ENCODE peak calls at places on chromosomes 7 and 10, in eight cellular contexts. O is naive thymus-derived CD4-positive, alpha-beta T cell; B is right cardiac atrium; X is upper lobe of right lung; U is cardiac fibroblast; C is tibial nerve; T is hepatocyte; N is CD8-positive, alpha-beta T cell. Z is an unnamed sample.

GRCh38 chr10:112393341-112393740 is 19.4 kb downstream of the ACSL5 start:
- DNase-seq in O (no peak), B (no peak), X (no peak), U (no peak), C (no peak), T (no peak), N (no peak), Z (no peak)

GRCh38 chr7:80232969-80233724 is 98.5 kb downstream of the GNAI1 start:
- DNase-seq in O (no peak), B (no peak), X (no peak), U (no peak), C (no peak), T (no peak), N (no peak), Z (no peak)

GRCh38 chr10:71835671-71836593 is 15.1 kb downstream of the PSAP start:
- DNase-seq in O (no peak), B (peak), X (no peak), U (peak), C (peak), T (peak), N (no peak), Z (peak)

GRCh38 chr7:13028036-13028730 is 340.8 kb downstream of the ARL4A start:
- DNase-seq in O (no peak), B (no peak), X (no peak), U (peak), C (no peak), T (no peak), N (no peak), Z (no peak)

GRCh38 chr10:43598447-43598846 is 7.8 kb upstream of the ZNF485 start:
- DNase-seq in O (no peak), B (no peak), X (no peak), U (peak), C (no peak), T (peak), N (no peak), Z (peak)

GRCh38 chr10:36608251-36608650 is 517.1 kb upstream of the ANKRD30A start:
- DNase-seq in O (no peak), B (no peak), X (no peak), U (peak), C (no peak), T (no peak), N (no peak), Z (no peak)

GRCh38 chr7:99036531-99037175 is 107.3 kb downstream of the SMURF1 start:
- DNase-seq in O (no peak), B (peak), X (no peak), U (peak), C (no peak), T (peak), N (no peak), Z (peak)

GRCh38 chr10:3783721-3784432 is 1.1 kb downstream of the KLF6 start:
- DNase-seq in O (peak), B (peak), X (no peak), U (peak), C (peak), T (peak), N (peak), Z (peak)

GRCh38 chr7:138875794-138876193 is 77.8 kb upstream of the ATP6V0A4 start:
- DNase-seq in O (peak), B (no peak), X (no peak), U (peak), C (no peak), T (no peak), N (peak), Z (peak)

GRCh38 chr10:77417806-77418205 is 219.8 kb downstream of the KCNMA1 start:
- DNase-seq in O (no peak), B (peak), X (no peak), U (no peak), C (no peak), T (no peak), N (no peak), Z (no peak)

GRCh38 chr10:26770069-26770468 is 72.6 kb downstream of the PDSS1 start:
- DNase-seq in O (no peak), B (no peak), X (no peak), U (no peak), C (no peak), T (no peak), N (no peak), Z (no peak)

GRCh38 chr10:70960316-70960715 is 72.0 kb upstream of the PCBD1 start:
- DNase-seq in O (no peak), B (no peak), X (no peak), U (no peak), C (no peak), T (no peak), N (no peak), Z (no peak)

GRCh38 chr7:121499526-121500123 is 103.5 kb upstream of the FAM3C start:
- DNase-seq in O (no peak), B (no peak), X (no peak), U (no peak), C (no peak), T (no peak), N (no peak), Z (no peak)

GRCh38 chr10:68471063-68471585 is 649 bp downstream of the DNA2 start:
- DNase-seq in O (no peak), B (no peak), X (no peak), U (no peak), C (no peak), T (no peak), N (no peak), Z (no peak)

GRCh38 chr7:123979876-123980275 is 53.0 kb downstream of the TMEM229A start:
- DNase-seq in O (no peak), B (no peak), X (no peak), U (peak), C (no peak), T (peak), N (no peak), Z (no peak)

GRCh38 chr7:90238583-90238982 is 6.4 kb upstream of the CFAP69 start:
- DNase-seq in O (no peak), B (no peak), X (no peak), U (no peak), C (no peak), T (no peak), N (no peak), Z (no peak)

GRCh38 chr10:122181901-122182799 is 88.9 kb upstream of the BTBD16 start:
- DNase-seq in O (no peak), B (no peak), X (no peak), U (peak), C (no peak), T (no peak), N (no peak), Z (peak)

GRCh38 chr7:112529486-112529885 is 48.7 kb downstream of the LSMEM1 start:
- DNase-seq in O (no peak), B (no peak), X (no peak), U (no peak), C (no peak), T (no peak), N (no peak), Z (peak)

GRCh38 chr10:125392140-125392539 is 231.8 kb upstream of the CTBP2 start:
- DNase-seq in O (no peak), B (no peak), X (no peak), U (no peak), C (no peak), T (no peak), N (no peak), Z (no peak)

GRCh38 chr10:129870926-129871660 is 93.0 kb downstream of the EBF3 start:
- DNase-seq in O (no peak), B (no peak), X (no peak), U (no peak), C (no peak), T (no peak), N (no peak), Z (peak)

GRCh38 chr10:538895-539294 is 150.6 kb downstream of the DIP2C start:
- DNase-seq in O (no peak), B (no peak), X (no peak), U (peak), C (no peak), T (no peak), N (no peak), Z (peak)

GRCh38 chr7:116805100-116805544 is 57.3 kb upstream of the CAPZA2 start:
- DNase-seq in O (no peak), B (no peak), X (no peak), U (peak), C (no peak), T (peak), N (no peak), Z (no peak)

GRCh38 chr10:95569368-95569767 is 8.2 kb upstream of the SORBS1 start:
- DNase-seq in O (no peak), B (no peak), X (no peak), U (peak), C (no peak), T (no peak), N (no peak), Z (no peak)

GRCh38 chr10:97916586-97916985 is 66.9 kb downstream of the GOLGA7B start:
- DNase-seq in O (no peak), B (no peak), X (no peak), U (peak), C (no peak), T (no peak), N (no peak), Z (peak)

GRCh38 chr10:69335063-69335587 is 56.8 kb downstream of the HK1 start:
- DNase-seq in O (no peak), B (peak), X (peak), U (peak), C (no peak), T (no peak), N (no peak), Z (no peak)

GRCh38 chr10:30439931-30440330 is 5.9 kb downstream of the MAP3K8 start:
- DNase-seq in O (no peak), B (no peak), X (no peak), U (no peak), C (no peak), T (no peak), N (no peak), Z (no peak)

GRCh38 chr7:27868117-27868516 is 128.2 kb downstream of the TAX1BP1 start:
- DNase-seq in O (no peak), B (no peak), X (no peak), U (peak), C (no peak), T (no peak), N (no peak), Z (peak)

GRCh38 chr10:102246261-102246660 is 929 bp downstream of the GBF1 start:
- DNase-seq in O (no peak), B (no peak), X (no peak), U (peak), C (no peak), T (peak), N (no peak), Z (no peak)

GRCh38 chr10:129971381-129972144 is 7.5 kb upstream of the EBF3 start:
- DNase-seq in O (no peak), B (peak), X (peak), U (peak), C (no peak), T (peak), N (no peak), Z (peak)

GRCh38 chr10:21327239-21327993 is 198.1 kb downstream of the SKIDA1 start:
- DNase-seq in O (no peak), B (no peak), X (no peak), U (no peak), C (no peak), T (no peak), N (no peak), Z (no peak)

GRCh38 chr10:34719336-34719735 is 95.8 kb downstream of the PARD3 start:
- DNase-seq in O (no peak), B (no peak), X (no peak), U (no peak), C (no peak), T (no peak), N (no peak), Z (no peak)

GRCh38 chr10:78474743-78475142 is 441.1 kb downstream of the RPS24 start:
- DNase-seq in O (no peak), B (no peak), X (no peak), U (no peak), C (no peak), T (no peak), N (no peak), Z (no peak)

GRCh38 chr7:2807846-2808772 is 36.0 kb downstream of the GNA12 start:
- DNase-seq in O (no peak), B (no peak), X (peak), U (no peak), C (no peak), T (no peak), N (no peak), Z (peak)

GRCh38 chr7:37450035-37450434 is 1.4 kb upstream of the ELMO1 start:
- DNase-seq in O (no peak), B (no peak), X (no peak), U (no peak), C (no peak), T (no peak), N (no peak), Z (no peak)

GRCh38 chr10:28095791-28096367 is 97.0 kb upstream of the ODAD2 start:
- DNase-seq in O (no peak), B (no peak), X (no peak), U (no peak), C (no peak), T (no peak), N (no peak), Z (no peak)
- H3K4me3 ChIP-seq in O (no peak), B (no peak), X (no peak), U (no peak), C (no peak), T (no peak), N (no peak), Z (peak)

DNA sequence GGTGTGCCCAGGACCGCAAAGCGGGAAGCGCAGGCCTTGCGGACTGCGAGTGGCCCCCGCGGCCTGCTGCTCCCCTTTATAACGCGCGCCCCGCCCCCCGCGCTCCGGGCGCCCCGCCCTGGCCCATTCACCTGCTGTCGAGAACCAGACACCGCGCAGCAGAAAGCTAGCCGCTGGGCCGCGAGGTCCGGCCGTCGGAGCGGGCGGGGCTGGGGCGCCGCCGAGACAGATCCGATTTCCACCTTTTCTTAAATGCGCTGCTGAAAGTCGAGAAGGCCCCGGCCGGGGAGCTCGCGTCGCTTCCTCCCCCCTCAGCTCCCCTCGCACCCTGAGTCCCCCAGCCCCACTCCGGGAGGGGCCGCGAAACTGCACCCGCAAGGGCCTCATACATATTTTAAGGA is 170.3 kb downstream of the NRF1 start:
- DNase-seq in O (no peak), B (peak), X (no peak), U (no peak), C (no peak), T (no peak), N (no peak), Z (no peak)
- H3K4me3 ChIP-seq in O (peak), B (no peak), X (no peak), U (no peak), C (no peak), T (no peak), N (peak), Z (no peak)

DNA sequence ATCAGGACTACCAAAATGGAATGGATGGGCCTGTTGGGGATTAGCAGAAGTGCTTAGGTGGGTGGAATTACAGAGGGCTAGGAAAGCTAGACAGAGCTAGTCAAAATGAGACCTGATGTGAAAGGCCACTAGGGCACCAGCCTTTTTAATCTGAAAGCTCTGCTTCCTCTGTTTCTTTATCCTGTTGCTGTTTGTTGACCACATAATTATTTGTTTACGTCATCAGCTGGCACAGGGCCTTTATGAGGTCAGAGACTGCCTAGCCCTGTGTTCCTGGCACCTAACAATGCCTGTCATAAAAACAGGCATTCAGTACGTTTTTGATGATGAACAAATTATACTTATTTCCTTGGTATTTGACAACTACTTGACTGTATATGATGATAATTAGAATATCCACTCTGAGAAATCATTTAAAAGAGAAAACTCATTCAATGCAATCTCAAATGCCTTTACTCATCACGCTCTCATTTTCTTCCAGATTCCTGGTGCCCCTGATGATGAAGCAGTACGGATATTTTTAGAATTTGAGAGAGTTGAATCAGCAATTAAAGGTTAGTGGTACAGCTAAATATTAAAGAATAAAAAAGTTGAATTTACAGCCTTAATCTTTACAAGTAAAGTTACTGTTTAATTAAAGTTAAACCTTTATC is 26.1 kb downstream of the RBM17 start:
- DNase-seq in O (no peak), B (no peak), X (no peak), U (peak), C (peak), T (no peak), N (no peak), Z (peak)
- H3K4me3 ChIP-seq in O (no peak), B (no peak), X (no peak), U (no peak), C (no peak), T (no peak), N (no peak), Z (no peak)

DNA sequence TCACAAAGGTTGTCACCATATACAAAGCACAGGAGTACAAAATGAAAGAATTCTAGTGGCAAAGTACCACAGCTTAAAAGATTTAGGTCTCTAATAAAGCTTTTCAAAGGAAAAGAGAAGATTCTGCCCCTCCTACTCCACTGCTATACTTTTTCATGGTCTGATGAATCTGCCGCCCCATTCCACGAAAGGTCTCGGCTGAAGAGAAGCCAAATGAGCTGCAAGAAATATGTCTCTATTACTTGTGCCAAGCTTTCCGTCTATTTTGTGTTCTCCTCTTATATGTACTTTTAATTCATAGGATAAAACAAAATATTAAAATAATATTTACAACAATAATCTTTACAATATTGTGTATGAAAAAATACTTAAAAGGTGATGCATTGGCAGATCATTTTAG is 222.6 kb downstream of the ANK3 start:
- DNase-seq in O (no peak), B (no peak), X (no peak), U (no peak), C (no peak), T (no peak), N (no peak), Z (no peak)
- H3K4me3 ChIP-seq in O (no peak), B (no peak), X (peak), U (peak), C (no peak), T (no peak), N (no peak), Z (peak)

GRCh38 chr7:73954861-73955260 is 73.1 kb upstream of the ELN start:
- DNase-seq in O (no peak), B (no peak), X (no peak), U (no peak), C (no peak), T (no peak), N (no peak), Z (no peak)

GRCh38 chr7:73948287-73948686 is 79.7 kb upstream of the ELN start:
- DNase-seq in O (no peak), B (no peak), X (no peak), U (no peak), C (no peak), T (no peak), N (no peak), Z (no peak)

GRCh38 chr7:73952266-73952665 is 75.7 kb upstream of the ELN start:
- DNase-seq in O (no peak), B (no peak), X (no peak), U (no peak), C (no peak), T (no peak), N (no peak), Z (no peak)

DNA sequence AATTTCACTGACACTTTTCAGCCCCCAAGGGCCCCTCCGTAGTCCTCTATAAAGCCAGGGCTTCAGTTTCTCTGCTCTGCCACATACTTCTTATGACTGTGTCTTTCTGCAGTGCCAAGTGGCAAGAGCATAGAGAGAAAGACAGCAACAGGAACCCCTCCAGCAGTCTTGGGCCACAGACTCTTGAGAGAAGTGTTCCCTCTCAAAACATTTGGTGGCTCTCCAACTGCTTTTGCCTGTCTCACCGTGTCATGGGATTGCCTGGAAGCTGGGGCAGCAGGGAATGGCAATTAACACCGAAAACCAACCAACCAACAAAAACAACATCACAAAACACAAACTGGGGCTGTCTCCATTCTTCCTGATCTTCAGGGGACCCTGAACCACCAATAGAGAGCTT is 73.8 kb upstream of the ELN start:
- DNase-seq in O (no peak), B (no peak), X (no peak), U (no peak), C (no peak), T (no peak), N (no peak), Z (no peak)
- H3K4me3 ChIP-seq in O (no peak), B (no peak), X (no peak), U (no peak), C (no peak), T (no peak), N (no peak), Z (no peak)

GRCh38 chr10:117533507-117534281 is 8.9 kb upstream of the EMX2 start:
- DNase-seq in O (no peak), B (no peak), X (no peak), U (no peak), C (no peak), T (no peak), N (no peak), Z (peak)
- H3K4me3 ChIP-seq in O (no peak), B (no peak), X (no peak), U (no peak), C (no peak), T (no peak), N (no peak), Z (no peak)

GRCh38 chr7:74606909-74607255 is 50.6 kb upstream of the GTF2I start:
- DNase-seq in O (peak), B (no peak), X (no peak), U (no peak), C (no peak), T (no peak), N (no peak), Z (no peak)

GRCh38 chr7:74604326-74605020 is 53.0 kb upstream of the GTF2I start:
- DNase-seq in O (no peak), B (peak), X (peak), U (no peak), C (no peak), T (no peak), N (no peak), Z (peak)

GRCh38 chr7:74612015-74612829 is 45.3 kb upstream of the GTF2I start:
- DNase-seq in O (no peak), B (peak), X (peak), U (peak), C (no peak), T (no peak), N (no peak), Z (no peak)

GRCh38 chr7:74606101-74606908 is 51.2 kb upstream of the GTF2I start:
- DNase-seq in O (peak), B (peak), X (peak), U (no peak), C (no peak), T (peak), N (peak), Z (peak)
- H3K4me3 ChIP-seq in O (peak), B (peak), X (peak), U (peak), C (peak), T (no peak), N (peak), Z (peak)